ENCODE peak calls at places on chromosomes 4 and X, in six cellular contexts. C is DMS153, L is NCI-H2029, I is left cardiac atrium, W is mucosa of descending colon, A is lower lobe of right lung. F is an unnamed sample.

GRCh38 chr4:154314248-154314647 is 177.4 kb downstream of the DCHS2 start:
- DNase-seq in A (no peak), L (no peak), I (no peak), W (no peak), C (no peak), F (no peak)

GRCh38 chr4:64001229-64001898 is 407.9 kb downstream of the TECRL start:
- DNase-seq in C (no peak), L (no peak), A (no peak), I (no peak), W (no peak), F (no peak)

GRCh38 chr4:31620476-31620875 is 900.3 kb downstream of the PCDH7 start:
- DNase-seq in C (no peak), L (no peak), A (no peak), W (no peak), I (peak; percentile 22), F (peak; percentile 35)

GRCh38 chrX:23493941-23494374 is 159.3 kb downstream of the PTCHD1 start:
- DNase-seq in C (no peak), I (no peak), A (no peak), L (no peak), W (peak; percentile 12), F (no peak)

GRCh38 chr4:57501715-57502114 is 391.5 kb upstream of the IGFBP7 start:
- DNase-seq in A (no peak), I (peak; percentile 37), W (no peak), L (no peak), C (no peak), F (peak; percentile 61)

GRCh38 chrX:125205084-125205917 is 114.4 kb upstream of the TEX13C start:
- DNase-seq in C (peak; percentile 94), I (peak; percentile 36), A (peak; percentile 37), L (peak; percentile 75), W (peak; percentile 14), F (peak; percentile 61)

GRCh38 chrX:106932492-106932923 is 12.3 kb downstream of the CLDN2 start:
- DNase-seq in A (no peak), C (no peak), W (no peak), I (no peak), L (no peak), F (no peak)

GRCh38 chr4:153383131-153383530 is 38.6 kb downstream of the MND1 start:
- DNase-seq in C (no peak), W (no peak), I (no peak), A (no peak), L (no peak), F (no peak)

GRCh38 chrX:80816051-80816450 is 6.4 kb upstream of the BRWD3 start:
- DNase-seq in L (no peak), W (no peak), I (no peak), A (no peak), C (no peak), F (no peak)

GRCh38 chr4:140152760-140153418 is 1.1 kb downstream of the MAML3 start:
- DNase-seq in I (peak; percentile 65), W (peak; percentile 65), A (peak; percentile 76), L (peak; percentile 64), C (no peak), F (peak; percentile 75)

GRCh38 chrX:134186362-134187121 is 50.4 kb upstream of the CCDC160 start:
- DNase-seq in L (no peak), I (no peak), C (no peak), A (no peak), W (peak; percentile 29), F (no peak)

GRCh38 chr4:153204247-153205027 is at the start of gene TRIM2:
- DNase-seq in C (peak; percentile 63), I (peak; percentile 74), L (peak; percentile 21), A (peak; percentile 72), W (peak; percentile 90), F (peak; percentile 81)

GRCh38 chr4:52657630-52658501 is 1.2 kb downstream of the USP46 start:
- DNase-seq in W (peak; percentile 18), C (no peak), L (no peak), I (no peak), A (no peak), F (no peak)

GRCh38 chr4:22607382-22607781 is 85.4 kb upstream of the GBA3 start:
- DNase-seq in I (peak; percentile 27), W (peak; percentile 64), C (peak; percentile 1), L (no peak), A (no peak), F (peak; percentile 50)

GRCh38 chr4:7210818-7211217 is 18.5 kb downstream of the SORCS2 start:
- DNase-seq in L (no peak), C (no peak), I (no peak), A (no peak), W (no peak), F (no peak)

GRCh38 chr4:154329268-154329858 is 162.2 kb downstream of the DCHS2 start:
- DNase-seq in C (no peak), L (no peak), I (no peak), A (no peak), W (no peak), F (no peak)

GRCh38 chr4:78765607-78766006 is 10.5 kb upstream of the BMP2K start:
- DNase-seq in I (no peak), C (no peak), A (no peak), L (no peak), W (no peak), F (no peak)

GRCh38 chr4:167616471-167616870 is 382.2 kb upstream of the SPOCK3 start:
- DNase-seq in W (no peak), L (no peak), A (no peak), C (no peak), I (no peak), F (no peak)

GRCh38 chr4:142817442-142817841 is 28.7 kb downstream of the INPP4B start:
- DNase-seq in I (peak; percentile 22), W (no peak), C (no peak), A (no peak), L (no peak), F (no peak)

GRCh38 chr4:100929135-100929534 is 411.3 kb upstream of the EMCN start:
- DNase-seq in I (no peak), L (no peak), C (no peak), W (no peak), A (no peak), F (no peak)

GRCh38 chr4:138761638-138762205 is 253.9 kb upstream of the NOCT start:
- DNase-seq in L (no peak), W (no peak), A (no peak), C (no peak), I (no peak), F (no peak)

GRCh38 chrX:21745756-21746155 is 12.2 kb downstream of the SMPX start:
- DNase-seq in L (no peak), A (no peak), W (peak; percentile 61), I (no peak), C (no peak), F (peak; percentile 46)

GRCh38 chr4:68180858-68181531 is 51.3 kb upstream of the TMPRSS11F start:
- DNase-seq in L (no peak), W (no peak), I (no peak), C (no peak), A (no peak), F (no peak)

GRCh38 chrX:110858565-110858964 is 62.9 kb upstream of the CHRDL1 start:
- DNase-seq in W (no peak), A (no peak), C (no peak), I (no peak), L (no peak), F (no peak)

GRCh38 chrX:87063622-87064021 is 454.0 kb upstream of the KLHL4 start:
- DNase-seq in W (no peak), A (no peak), C (no peak), I (no peak), L (no peak), F (no peak)

F was measured in Right ventricle myocardium superior.